ENCODE peak calls at places on chromosomes 12 and 14, in six cellular contexts. I is endothelial cell of umbilical vein, E is A549, U is HepG2, A is GM12878, G is K562. H is an unnamed sample.

GRCh38 chr12:14773685-14774073 is 29.6 kb downstream of the WBP11 start:
- DNase-seq in A (peak), I (no peak), U (no peak), G (no peak), E (no peak), H (no peak)

GRCh38 chr14:61841145-61841544 is 78.9 kb downstream of the SNAPC1 start:
- DNase-seq in A (no peak), E (no peak), U (no peak), G (no peak), I (peak), H (no peak)

GRCh38 chr12:56034586-56035332 is 7.0 kb upstream of the RPS26 start:
- DNase-seq in I (no peak), G (no peak), U (no peak), E (no peak), A (no peak), H (no peak)

GRCh38 chr12:120394483-120395367 is 25.8 kb upstream of the MSI1 start:
- DNase-seq in I (no peak), E (no peak), G (no peak), U (no peak), A (no peak), H (no peak)

GRCh38 chr12:69438539-69438938 is 31.6 kb upstream of the FRS2 start:
- DNase-seq in I (no peak), G (no peak), A (no peak), U (no peak), E (no peak), H (no peak)

GRCh38 chr14:46322076-46322475 is 329.5 kb downstream of the RPL10L start:
- DNase-seq in U (no peak), A (no peak), I (no peak), E (no peak), G (no peak), H (no peak)

GRCh38 chr14:85336817-85337216 is 193.1 kb upstream of the FLRT2 start:
- DNase-seq in E (no peak), I (peak), A (no peak), U (no peak), G (no peak), H (no peak)

GRCh38 chr12:49636979-49637378 is 13.6 kb downstream of the PRPF40B start:
- DNase-seq in I (peak), U (peak), G (peak), A (no peak), E (peak), H (peak)

GRCh38 chr14:99598774-99599173 is 5.2 kb downstream of the CCDC85C start:
- DNase-seq in E (no peak), I (peak), A (no peak), U (peak), G (no peak), H (no peak)

GRCh38 chr12:11821386-11821785 is 171.9 kb downstream of the ETV6 start:
- DNase-seq in I (no peak), U (no peak), G (no peak), E (no peak), A (no peak), H (no peak)

GRCh38 chr12:54411398-54412241 is 7.4 kb downstream of the ITGA5 start:
- DNase-seq in I (peak), A (no peak), G (peak), E (peak), U (no peak), H (peak)
- TF ChIP-seq MYC in I (peak), A (no peak), G (no peak), E (no peak), U (no peak), H (no peak)

DNA sequence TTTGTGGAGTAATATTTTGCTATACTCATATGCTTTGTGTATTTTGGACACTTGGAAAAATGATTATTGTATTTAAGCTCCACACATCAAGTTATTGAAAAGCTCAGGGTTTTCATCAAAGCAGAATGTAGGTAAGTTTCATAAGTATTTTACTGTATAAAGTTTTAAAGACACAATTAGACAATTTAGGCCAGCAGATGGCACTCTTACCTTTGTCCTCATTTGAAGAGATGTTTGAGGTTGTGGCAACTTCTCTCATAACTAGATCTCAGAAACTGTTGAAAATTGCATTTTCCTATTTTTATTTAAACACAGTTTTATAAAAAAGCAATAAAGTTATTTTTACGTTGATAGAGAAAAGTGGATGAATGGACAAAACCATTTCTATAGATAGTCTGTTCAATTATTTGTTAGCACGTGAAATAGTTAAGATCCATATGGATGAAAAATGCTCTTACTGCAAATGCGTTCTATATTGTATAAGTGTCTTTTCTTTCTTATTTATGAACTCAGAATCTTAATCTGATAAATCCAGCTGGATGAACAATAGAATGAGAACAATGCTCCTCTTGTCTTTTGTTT is 300.0 kb downstream of the AEBP2 start:
- DNase-seq in U (peak), E (peak), G (peak), A (peak), I (peak), H (peak)
- TF ChIP-seq CTCF in U (peak), E (peak), G (no peak), A (peak), I (peak), H (peak)

GRCh38 chr12:106303202-106303820 is 778 bp downstream of the TCP11L2 start:
- DNase-seq in E (peak), G (peak), U (peak), I (peak), A (no peak), H (peak)
- TF ChIP-seq MYC in E (no peak), G (no peak), U (peak), I (no peak), A (no peak), H (no peak)

DNA sequence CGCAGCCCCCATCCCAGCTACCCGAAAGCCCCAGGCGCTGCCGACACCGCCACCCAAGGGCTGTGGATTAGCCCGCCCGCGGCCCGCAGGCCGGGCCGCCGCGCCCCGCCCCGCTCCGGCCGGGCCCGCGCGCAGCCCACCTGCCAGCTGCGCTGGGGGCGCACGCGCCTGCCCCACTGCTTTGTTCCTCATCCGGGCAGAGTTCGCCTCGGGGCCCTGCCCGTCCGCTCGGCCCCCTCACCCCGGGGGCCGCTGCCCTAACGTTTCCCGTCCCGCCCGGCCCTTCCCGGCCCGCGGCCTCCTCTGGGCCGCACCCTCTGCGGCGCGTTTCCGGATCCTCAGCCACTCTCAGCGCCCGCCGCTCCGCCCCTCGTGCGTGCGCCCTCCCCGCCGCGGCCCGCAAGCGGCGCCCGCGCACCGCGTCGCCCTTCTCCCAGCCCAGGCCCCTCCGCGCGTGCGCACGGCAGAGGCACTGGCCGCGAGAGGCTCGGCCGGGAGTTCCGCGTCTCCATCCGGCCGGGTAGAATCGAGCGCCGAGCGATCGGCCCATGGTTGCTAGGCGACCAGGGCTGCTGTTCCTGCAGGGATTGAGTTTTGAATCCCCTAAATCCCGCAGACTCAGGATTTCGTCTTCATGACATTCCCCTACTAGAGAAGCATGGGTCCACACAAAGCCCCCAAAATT is at the start of gene PRDM4:
- DNase-seq in U (peak), A (peak), E (peak), I (peak), G (peak), H (peak)
- TF ChIP-seq CTCF in U (peak), A (peak), E (peak), I (peak), G (peak), H (no peak)

GRCh38 chr12:123660328-123660727 is 10.6 kb upstream of the TCTN2 start:
- DNase-seq in U (no peak), I (no peak), E (peak), G (no peak), A (no peak), H (no peak)
- TF ChIP-seq MYC in U (no peak), I (no peak), E (no peak), G (no peak), A (no peak), H (no peak)

DNA sequence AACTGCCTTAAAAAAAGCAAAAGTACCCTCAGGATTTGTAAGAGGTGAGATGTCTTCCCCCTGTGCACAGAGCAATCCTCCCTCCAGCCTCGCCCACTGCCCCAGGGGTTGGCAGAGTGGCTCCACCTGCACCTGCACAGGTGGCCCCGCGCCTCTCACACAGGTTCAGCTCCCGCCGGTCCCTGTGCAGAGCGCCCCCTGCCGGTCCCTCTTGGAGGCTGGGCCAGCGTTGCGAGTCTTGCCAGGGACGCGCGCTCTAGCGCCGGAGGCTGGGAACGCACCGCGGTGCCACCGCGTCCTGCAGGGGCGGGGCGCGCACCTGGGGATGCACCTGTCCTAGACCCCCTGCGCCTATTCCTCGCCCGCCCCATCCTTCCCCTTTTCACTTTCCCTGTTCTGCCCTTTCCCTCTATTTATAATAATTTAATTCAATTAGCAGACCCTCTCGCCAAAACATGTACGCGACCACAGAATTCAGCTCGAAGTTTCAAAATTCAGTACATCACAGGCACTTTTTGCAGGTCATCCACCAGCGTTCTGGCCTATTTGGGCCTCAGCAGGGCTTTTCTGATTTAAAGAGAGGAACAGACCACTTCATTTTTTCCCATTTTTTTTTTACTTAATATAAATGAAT is 618.6 kb downstream of the AACS start:
- DNase-seq in G (no peak), A (no peak), I (no peak), U (peak), E (peak), H (peak)
- TF ChIP-seq CTCF in G (peak), A (peak), I (no peak), U (peak), E (no peak), H (no peak)

GRCh38 chr14:33848009-33848408 is 102.9 kb downstream of the EGLN3 start:
- DNase-seq in G (no peak), U (no peak), A (no peak), I (no peak), E (no peak), H (no peak)
- TF ChIP-seq MYC in G (no peak), U (no peak), A (no peak), I (no peak), E (no peak), H (no peak)

DNA sequence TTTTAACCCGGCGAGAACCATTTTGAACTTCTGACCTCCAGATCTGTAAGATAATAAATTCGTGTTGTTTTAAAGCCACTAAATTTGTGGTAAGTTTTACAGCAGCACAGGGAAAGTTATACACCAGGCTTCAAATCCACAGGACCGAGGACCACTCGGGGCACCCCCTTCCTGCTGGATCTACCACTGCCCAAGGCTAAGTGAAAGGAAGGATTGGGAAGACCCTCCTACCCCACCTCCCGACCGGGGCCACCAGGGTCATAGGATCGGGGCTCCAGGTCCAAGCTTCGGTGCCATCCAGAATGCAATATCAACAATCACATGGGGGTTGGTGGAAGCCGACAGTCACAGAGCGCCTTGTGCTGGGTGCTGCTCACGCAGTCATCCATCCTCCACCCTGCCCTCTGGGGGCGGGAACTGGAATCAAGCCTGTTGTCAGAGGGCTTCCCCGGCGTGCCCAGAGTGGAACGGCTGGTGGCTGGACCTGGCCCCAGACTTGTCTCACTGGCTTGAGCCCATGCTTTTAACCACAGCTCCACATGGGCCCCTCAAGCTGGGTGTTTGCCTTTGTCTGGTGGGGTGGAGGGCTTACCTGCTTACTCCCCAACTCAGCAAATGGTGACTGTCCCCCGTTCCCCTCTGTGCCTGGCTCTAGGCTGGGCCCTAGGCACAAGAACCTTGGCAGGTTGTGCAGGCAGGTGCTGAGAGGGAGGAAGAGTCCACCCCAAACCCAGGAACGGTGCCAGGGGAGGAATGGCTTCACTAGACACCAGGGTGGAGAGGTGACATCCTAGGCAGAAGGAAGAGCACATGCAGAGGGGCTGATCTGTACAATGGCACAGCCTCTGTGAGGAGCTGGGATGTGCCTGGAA is 180.3 kb upstream of the RTL1 start:
- DNase-seq in A (no peak), G (no peak), I (no peak), U (peak), E (peak), H (peak)
- TF ChIP-seq CTCF in A (no peak), G (peak), I (no peak), U (peak), E (no peak), H (peak)

DNA sequence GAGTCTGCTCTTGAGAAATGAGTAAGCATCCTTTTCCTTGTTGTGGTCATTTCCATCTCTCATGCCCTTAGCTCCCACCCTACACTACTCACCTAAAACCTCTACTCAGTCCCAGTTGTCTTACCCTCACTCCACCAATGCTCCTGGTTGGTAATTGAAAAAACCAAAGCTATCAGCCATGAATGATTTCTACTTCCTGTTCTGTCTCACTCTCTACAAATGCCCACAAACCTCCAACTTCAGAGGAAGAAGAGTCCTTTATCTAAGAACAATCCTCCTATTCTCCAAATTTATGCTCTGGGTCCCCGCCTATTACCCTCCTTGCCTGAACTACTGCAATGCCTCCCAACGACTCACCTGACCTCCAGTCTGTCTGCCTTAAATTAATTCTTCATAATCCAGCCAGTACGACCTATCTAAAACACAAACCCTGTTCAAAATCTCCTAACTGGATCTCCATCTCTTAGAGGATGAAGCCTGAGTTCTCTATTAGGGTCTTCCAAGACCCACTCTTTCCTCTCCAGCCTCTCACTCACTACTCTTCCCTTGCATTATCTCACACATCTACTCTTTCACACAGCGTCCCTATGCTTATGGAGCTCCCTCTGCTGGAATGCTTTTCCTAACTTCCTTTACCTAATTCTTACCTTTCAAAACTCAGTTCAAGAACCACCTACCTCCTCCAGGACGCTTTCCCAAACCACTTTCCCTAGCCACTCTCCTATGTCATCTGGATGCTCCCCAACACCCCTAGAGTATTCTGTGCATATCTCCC is 2.2 kb downstream of the DHRS1 start:
- DNase-seq in E (peak), G (no peak), U (peak), A (no peak), I (peak), H (peak)
- TF ChIP-seq MYC in E (no peak), G (no peak), U (no peak), A (no peak), I (no peak), H (no peak)

GRCh38 chr12:12890815-12891645 is at the start of gene GPRC5A:
- DNase-seq in I (peak), A (no peak), E (peak), U (peak), G (peak), H (peak)
- TF ChIP-seq CTCF in I (no peak), A (no peak), E (peak), U (peak), G (peak), H (peak)